ENCODE peak calls at places on chromosomes 12 and 14, in ten cellular contexts. A is body of pancreas; B is psoas muscle; D is NCI-H1092 treated with DMSO at 0.1 percent for 48 hours; X is LoVo; L is BE2C; E is coronary artery; U is stimulated activated CD4-positive, alpha-beta T cell treated with anti-CD3 and anti-CD28 coated beads, Interleukin-4, amount 100 ng/mL, for 48 hours; N is activated CD8-positive, alpha-beta T cell treated with anti-CD3 and anti-CD28 coated beads, Interleukin-2, amount 10 ng/mL, durations not matched to agents 7 days and 5 days; S is C1 segment of cervical spinal cord. J is an unnamed sample.

GRCh38 chr12:62631531-62632520 is 165.2 kb downstream of the MON2 start:
- DNase-seq in A (peak; percentile 69), B (peak; percentile 55), D (peak; percentile 9), X (no peak), L (peak; percentile 71), E (peak; percentile 81), U (peak; percentile 4), N (peak; percentile 28), S (peak; percentile 62), J (peak; percentile 80)

GRCh38 chr12:6199531-6200265 is 502 bp upstream of the CD9 start:
- DNase-seq in A (peak; percentile 64), B (peak; percentile 49), D (no peak), X (peak; percentile 53), L (no peak), E (peak; percentile 86), U (no peak), N (no peak), S (peak; percentile 41), J (peak; percentile 36)

GRCh38 chr14:56117765-56118610 is at the start of gene PELI2:
- DNase-seq in A (peak; percentile 92), B (peak; percentile 77), D (peak; percentile 93), X (peak; percentile 69), L (peak; percentile 81), E (peak; percentile 85), U (peak; percentile 64), N (peak; percentile 74), S (peak; percentile 85), J (peak; percentile 65)

GRCh38 chr12:132275110-132275531 is 54.3 kb downstream of the GALNT9 start:
- DNase-seq in A (no peak), B (no peak), D (no peak), X (peak; percentile 77), L (peak; percentile 66), E (no peak), U (no peak), N (no peak), S (no peak), J (peak; percentile 65)

GRCh38 chr14:21647380-21647779 is 6.3 kb upstream of the OR4E2 start:
- DNase-seq in A (no peak), B (no peak), D (no peak), X (no peak), L (no peak), E (no peak), U (no peak), N (no peak), S (no peak), J (peak; percentile 21)

GRCh38 chr12:49108958-49109404 is 1.7 kb downstream of the LMBR1L start:
- DNase-seq in A (peak; percentile 57), B (peak; percentile 64), D (no peak), X (no peak), L (no peak), E (no peak), U (no peak), N (no peak), S (no peak), J (peak; percentile 42)

GRCh38 chr12:93663729-93664084 is 13.5 kb upstream of the CRADD start:
- DNase-seq in A (no peak), B (no peak), D (no peak), X (no peak), L (no peak), E (no peak), U (no peak), N (no peak), S (no peak), J (no peak)

GRCh38 chr12:32761716-32762115 is 6.0 kb upstream of the YARS2 start:
- DNase-seq in A (no peak), B (no peak), D (no peak), X (no peak), L (no peak), E (no peak), U (no peak), N (no peak), S (no peak), J (no peak)

GRCh38 chr14:79540394-79540793 is 670.9 kb downstream of the DIO2 start:
- DNase-seq in A (no peak), B (no peak), D (no peak), X (no peak), L (no peak), E (no peak), U (no peak), N (no peak), S (no peak), J (no peak)

GRCh38 chr12:117072106-117072505 is 27.1 kb downstream of the TESC start:
- DNase-seq in A (no peak), B (no peak), D (no peak), X (no peak), L (no peak), E (no peak), U (no peak), N (no peak), S (no peak), J (no peak)

GRCh38 chr12:89140580-89141236 is 211.6 kb downstream of the DUSP6 start:
- DNase-seq in A (no peak), B (peak; percentile 55), D (peak; percentile 36), X (no peak), L (no peak), E (no peak), U (no peak), N (no peak), S (no peak), J (no peak)